ENCODE peak calls at places on chromosomes 3 and 15, in four cellular contexts. P is sigmoid colon, Q is stomach, O is K562. M is an unnamed sample.

GRCh38 chr15:50562735-50563640 is 16.5 kb upstream of the USP50 start:
- DNase-seq in P (no peak), Q (no peak), O (no peak), M (no peak)

GRCh38 chr3:101195951-101196713 is 124.2 kb downstream of the IMPG2 start:
- DNase-seq in P (no peak), Q (no peak), O (peak), M (no peak)

GRCh38 chr3:132354916-132355702 is 37.9 kb downstream of the ACP3 start:
- DNase-seq in P (no peak), Q (no peak), O (no peak), M (no peak)

GRCh38 chr3:100761951-100762350 is 52.7 kb downstream of the TFG start:
- DNase-seq in P (no peak), Q (no peak), O (no peak), M (no peak)

GRCh38 chr15:66951976-66952375 is 113.4 kb upstream of the SMAD3 start:
- DNase-seq in P (no peak), Q (no peak), O (no peak), M (no peak)

GRCh38 chr3:127137113-127137512 is 55.8 kb upstream of the PRR23E start:
- DNase-seq in P (no peak), Q (peak), O (no peak), M (no peak)

GRCh38 chr3:35778201-35778600 is 138.9 kb downstream of the ARPP21 start:
- DNase-seq in P (no peak), Q (no peak), O (no peak), M (no peak)

GRCh38 chr3:52873433-52874159 is 23.8 kb downstream of the STIMATE start:
- DNase-seq in P (no peak), Q (no peak), O (peak), M (no peak)

GRCh38 chr3:60754617-60755016 is 496.6 kb downstream of the FHIT start:
- DNase-seq in P (no peak), Q (no peak), O (no peak), M (no peak)

GRCh38 chr3:148727242-148727641 is 29.5 kb downstream of the AGTR1 start:
- DNase-seq in P (no peak), Q (no peak), O (no peak), M (peak)

GRCh38 chr3:27675287-27675686 is 46.8 kb downstream of the EOMES start:
- DNase-seq in P (no peak), Q (no peak), O (no peak), M (no peak)

GRCh38 chr15:84400820-84401219 is 165.2 kb downstream of the GOLGA6L4 start:
- DNase-seq in P (no peak), Q (no peak), O (no peak), M (no peak)

GRCh38 chr3:196650740-196651311 is 11.3 kb downstream of the NRROS start:
- DNase-seq in P (peak), Q (peak), O (peak), M (no peak)

GRCh38 chr15:42404461-42405235 is 45.3 kb downstream of the CAPN3 start:
- DNase-seq in P (no peak), Q (no peak), O (no peak), M (no peak)

DNA sequence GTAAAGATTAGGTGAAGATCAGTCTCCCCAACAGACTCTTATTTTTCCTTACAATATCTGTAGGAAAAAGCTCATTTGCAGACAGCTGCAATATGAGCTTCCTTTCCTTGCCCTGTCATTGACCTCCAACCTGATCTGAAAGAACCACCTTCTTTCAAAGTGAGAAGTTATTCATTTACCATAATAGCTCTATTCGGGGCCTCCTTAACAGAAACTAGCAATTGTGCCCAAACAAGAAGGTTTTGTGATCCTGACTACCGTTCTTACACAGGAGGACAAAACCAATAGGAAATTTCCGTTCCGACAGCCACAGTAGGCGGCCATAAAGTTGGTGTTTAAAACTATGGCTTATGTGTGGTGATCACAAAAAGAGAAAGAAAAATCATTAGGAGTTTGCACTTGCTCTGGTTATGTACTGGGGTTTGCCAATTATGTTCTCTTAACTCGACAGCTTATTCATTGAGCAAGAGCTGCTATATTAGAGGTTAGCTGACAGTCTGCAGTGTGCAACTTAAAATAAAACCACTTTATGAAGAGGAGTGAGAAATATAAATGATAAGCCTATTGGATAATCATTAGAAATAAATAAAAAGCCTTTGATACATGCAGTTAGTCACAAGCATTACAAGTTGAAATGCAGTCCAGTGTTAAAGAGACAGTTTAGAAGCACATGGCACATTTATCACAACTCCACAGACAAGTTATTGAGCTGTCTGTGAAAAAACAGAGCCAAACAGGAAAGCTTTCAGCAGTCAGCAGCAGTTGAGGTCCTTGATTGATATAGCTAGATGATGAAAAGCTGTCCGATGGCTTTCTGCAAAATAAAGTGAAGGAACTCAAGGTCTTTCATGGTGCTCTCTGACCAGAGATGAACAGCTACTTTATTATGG is 199.9 kb downstream of the WDR72 start:
- DNase-seq in P (no peak), Q (no peak), O (no peak), M (no peak)
- H3K4me3 ChIP-seq in P (no peak), Q (no peak), O (no peak), M (no peak)

GRCh38 chr3:43525941-43526607 is 95.7 kb downstream of the ANO10 start:
- DNase-seq in P (no peak), Q (no peak), O (no peak), M (no peak)
- TF ChIP-seq EP300 in P (no peak), Q (no peak), O (no peak), M (no peak)

DNA sequence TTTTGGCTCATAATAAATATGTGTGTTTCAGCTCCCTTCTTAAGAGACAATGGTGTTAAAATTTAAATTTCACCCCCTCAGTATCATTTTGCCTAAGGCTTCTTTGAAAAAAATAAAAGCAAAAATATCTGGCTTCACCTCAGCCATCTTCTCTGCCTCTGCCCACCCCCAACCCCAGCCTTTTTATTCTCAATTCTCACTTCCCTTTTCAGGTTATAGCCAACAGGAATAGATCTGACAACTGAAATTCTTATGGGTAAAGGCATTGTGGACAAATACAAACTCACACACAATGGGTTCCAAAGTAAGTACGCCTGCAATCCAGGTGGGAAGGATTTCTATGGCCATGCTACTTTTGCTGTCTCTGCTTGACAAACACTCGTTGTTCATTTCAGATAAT is 399.0 kb upstream of the ARRDC4 start:
- DNase-seq in P (no peak), Q (no peak), O (no peak), M (no peak)
- TF ChIP-seq POLR2AphosphoS5 in P (no peak), Q (no peak), O (no peak), M (no peak)

GRCh38 chr3:129485681-129486056 is 42.8 kb upstream of the RHO start:
- DNase-seq in P (peak), Q (peak), O (no peak), M (peak)

GRCh38 chr3:129483870-129484269 is 43.8 kb downstream of the IFT122 start:
- DNase-seq in P (no peak), Q (no peak), O (no peak), M (no peak)

GRCh38 chr3:129482721-129483120 is 42.7 kb downstream of the IFT122 start:
- DNase-seq in P (no peak), Q (no peak), O (peak), M (no peak)

GRCh38 chr3:129487183-129487867 is 41.1 kb upstream of the RHO start:
- DNase-seq in P (peak), Q (no peak), O (no peak), M (no peak)

DNA sequence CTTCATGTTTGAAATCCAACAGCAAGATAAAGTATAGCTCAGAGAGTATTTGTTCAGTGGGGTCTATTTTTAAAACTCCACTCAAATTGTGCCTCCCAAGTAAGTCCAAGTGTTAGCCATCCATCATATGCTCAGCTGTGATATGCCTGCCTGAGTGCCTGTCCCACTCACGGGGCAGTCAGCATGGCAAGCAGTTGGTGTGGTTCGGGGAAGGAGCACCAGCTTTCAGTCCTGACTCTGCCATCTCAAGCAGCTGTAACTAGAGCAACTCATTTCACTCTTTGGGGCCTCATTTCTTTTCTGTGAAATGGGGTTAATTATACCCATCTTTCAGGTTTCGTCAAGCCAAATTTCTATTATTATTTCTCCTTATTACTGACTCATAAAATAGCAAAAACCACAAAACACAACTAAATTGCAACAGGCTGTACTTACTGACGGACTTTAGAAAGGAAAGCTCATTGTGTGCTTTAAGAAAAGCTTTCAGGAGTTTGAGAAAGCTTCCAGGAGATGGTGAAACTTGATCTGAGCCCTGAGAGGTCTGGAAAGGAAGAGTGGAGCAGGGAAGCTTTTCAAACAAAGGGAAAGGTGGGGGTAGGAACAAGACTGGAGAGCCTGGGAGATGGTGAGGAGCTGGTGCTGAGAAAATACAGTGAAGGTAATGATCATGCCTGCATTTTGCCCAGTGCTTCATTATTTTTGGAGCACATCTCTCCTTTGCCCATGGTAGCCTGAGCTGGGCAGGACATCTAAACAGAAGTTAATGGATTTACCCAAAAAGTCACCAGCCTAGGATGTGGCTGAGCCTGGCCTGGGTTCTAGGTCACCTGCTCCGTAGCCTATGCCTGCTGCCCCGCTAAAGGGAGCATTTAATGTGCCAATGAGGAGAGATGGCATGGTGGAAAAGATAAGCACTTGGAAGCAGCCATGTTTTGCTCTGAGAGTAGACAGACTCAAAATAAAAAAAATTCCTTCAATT is 42.1 kb upstream of the RHO start:
- DNase-seq in P (peak), Q (no peak), O (no peak), M (no peak)
- H3K4me3 ChIP-seq in P (no peak), Q (no peak), O (no peak), M (no peak)

GRCh38 chr3:156226676-156227420 is 106.5 kb downstream of the KCNAB1 start:
- DNase-seq in P (no peak), Q (no peak), O (no peak), M (no peak)

GRCh38 chr3:156227704-156228103 is 107.3 kb downstream of the KCNAB1 start:
- DNase-seq in P (no peak), Q (no peak), O (no peak), M (no peak)

GRCh38 chr3:156233875-156234274 is 113.5 kb downstream of the KCNAB1 start:
- DNase-seq in P (no peak), Q (no peak), O (no peak), M (no peak)

DNA sequence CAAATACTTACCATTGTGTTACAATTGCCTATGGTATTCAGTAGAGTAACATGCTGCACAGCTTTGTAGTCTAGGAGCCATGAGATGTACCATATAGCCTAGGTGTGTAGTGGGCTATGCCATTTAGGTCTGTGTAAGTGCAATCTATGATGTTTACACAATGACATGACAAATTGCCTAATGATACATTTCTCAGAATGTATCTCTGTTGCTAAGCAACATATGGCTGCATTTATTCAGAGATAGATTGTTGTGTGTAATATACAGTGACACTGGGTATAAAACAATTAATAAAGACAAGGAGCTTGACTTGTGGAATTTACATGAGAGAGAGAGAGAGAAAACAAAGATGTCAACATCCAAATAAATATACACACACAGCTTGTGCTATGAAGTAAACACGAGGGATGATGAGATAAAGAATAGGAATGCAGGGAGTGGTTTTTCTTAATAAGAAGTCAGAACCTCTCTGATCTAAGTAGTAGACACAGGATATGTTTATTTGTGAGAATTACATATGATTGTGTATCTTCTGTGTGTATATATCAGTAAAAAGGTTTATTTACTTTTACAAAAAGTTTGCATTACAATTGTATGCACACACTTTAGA is 110.0 kb downstream of the KCNAB1 start:
- DNase-seq in P (no peak), Q (no peak), O (no peak), M (no peak)
- TF ChIP-seq EP300 in P (no peak), Q (no peak), O (no peak), M (no peak)

DNA sequence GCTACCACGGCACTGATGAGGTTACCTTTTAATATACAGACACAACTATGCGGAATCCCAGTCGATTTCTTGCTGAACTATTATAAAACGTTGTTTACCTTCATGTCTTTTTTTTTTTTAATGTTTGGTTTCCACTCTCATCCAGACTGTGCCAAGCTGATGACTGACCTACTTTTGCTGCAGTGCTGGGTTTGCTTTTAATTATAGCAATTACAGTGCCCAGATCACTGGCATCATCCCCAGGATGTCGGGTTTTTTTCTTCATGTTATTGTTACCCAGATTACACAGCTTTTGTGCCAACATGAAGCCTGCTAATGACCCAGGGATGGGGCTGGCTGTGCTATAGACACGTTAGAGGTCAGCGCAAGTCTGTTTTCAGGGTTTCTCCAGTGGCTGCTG is 294.0 kb upstream of the ATP10A start:
- DNase-seq in P (no peak), Q (no peak), O (no peak), M (no peak)
- TF ChIP-seq POLR2AphosphoS5 in P (peak), Q (no peak), O (no peak), M (no peak)

DNA sequence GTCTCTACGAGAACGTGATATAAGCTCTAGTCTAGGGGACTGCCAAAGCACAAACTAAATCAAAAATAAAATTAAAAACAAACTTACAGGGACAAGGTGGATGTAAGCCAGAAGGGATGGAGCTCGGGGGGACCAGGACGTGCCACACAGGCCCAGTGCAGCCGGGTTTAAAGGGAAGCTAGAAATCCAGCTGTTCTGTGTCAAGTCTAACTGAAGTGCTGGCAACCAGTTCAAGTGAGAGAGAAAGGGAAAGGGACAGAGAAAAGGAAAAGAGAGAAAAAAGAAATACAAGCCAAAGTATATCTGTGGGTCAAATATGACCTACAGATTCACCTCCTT is 62.5 kb downstream of the CHSY1 start:
- DNase-seq in P (no peak), Q (no peak), O (no peak), M (no peak)
- H3K4me3 ChIP-seq in P (peak), Q (peak), O (no peak), M (no peak)

GRCh38 chr3:123397050-123397590 is 51.8 kb downstream of the ADCY5 start:
- DNase-seq in P (no peak), Q (no peak), O (no peak), M (no peak)

GRCh38 chr3:123401836-123402530 is 46.9 kb downstream of the ADCY5 start:
- DNase-seq in P (peak), Q (no peak), O (no peak), M (no peak)

GRCh38 chr3:123396171-123397049 is 52.5 kb downstream of the ADCY5 start:
- DNase-seq in P (no peak), Q (no peak), O (no peak), M (no peak)

GRCh38 chr3:123397921-123398785 is 50.7 kb downstream of the ADCY5 start:
- DNase-seq in P (no peak), Q (no peak), O (no peak), M (no peak)

GRCh38 chr3:123400169-123400568 is 48.7 kb downstream of the ADCY5 start:
- DNase-seq in P (no peak), Q (no peak), O (no peak), M (no peak)
- TF ChIP-seq EP300 in P (no peak), Q (peak), O (no peak), M (no peak)

DNA sequence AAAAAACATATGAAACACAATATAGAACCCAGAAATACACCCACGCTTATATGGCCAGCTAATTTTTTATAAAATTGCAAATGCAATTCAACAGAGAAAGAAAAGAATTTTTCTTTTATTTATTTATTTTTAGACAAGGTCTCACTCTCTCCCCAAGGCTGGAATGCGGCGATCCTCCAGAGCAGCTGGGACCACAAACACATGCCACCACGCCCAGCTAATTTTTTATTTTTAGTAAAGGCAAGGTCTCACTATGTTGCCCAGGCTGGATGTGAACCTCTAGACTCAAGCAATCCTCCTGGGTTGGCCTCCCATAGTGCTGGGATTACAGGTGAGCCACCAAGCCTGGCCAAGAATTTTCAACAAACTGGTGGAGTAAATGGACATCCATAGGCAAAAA is 117.9 kb downstream of the SCAPER start:
- DNase-seq in P (no peak), Q (no peak), O (no peak), M (no peak)
- TF ChIP-seq POLR2AphosphoS5 in P (no peak), Q (no peak), O (no peak), M (no peak)